ENCODE peak calls at places on chromosomes 2 and 18, in ten cellular contexts. B, U, H, F, T, D, Z, P, X and C are unnamed samples.

GRCh38 chr2:19545507-19545906 is 187.1 kb upstream of the OSR1 start:
- DNase-seq in U (no peak), X (no peak), H (no peak), F (no peak), Z (no peak), B (no peak), D (no peak), T (no peak), P (no peak), C (no peak)

GRCh38 chr2:224404766-224405165 is 2.9 kb upstream of the FAM124B start:
- DNase-seq in H (no peak), D (no peak), T (no peak), P (no peak), X (no peak), U (no peak), F (no peak), B (no peak), Z (no peak), C (no peak)

GRCh38 chr2:149399934-149400615 is 69.7 kb downstream of the LYPD6 start:
- DNase-seq in P (no peak), B (no peak), T (no peak), U (no peak), F (no peak), D (no peak), H (no peak), X (no peak), Z (no peak), C (no peak)

GRCh38 chr2:68333931-68334330 is 14.2 kb upstream of the CNRIP1 start:
- DNase-seq in H (no peak), X (no peak), B (no peak), Z (no peak), P (no peak), T (no peak), F (no peak), U (no peak), D (no peak), C (no peak)

GRCh38 chr2:28981016-28981441 is at the start of gene TOGARAM2:
- DNase-seq in B (no peak), F (no peak), X (peak; percentile 39), H (no peak), U (peak; percentile 41), T (no peak), Z (no peak), D (no peak), P (no peak), C (no peak)

GRCh38 chr2:183185534-183185933 is 61.3 kb downstream of the NUP35 start:
- DNase-seq in X (peak; percentile 43), Z (no peak), T (no peak), H (no peak), B (no peak), D (no peak), F (no peak), U (no peak), P (no peak), C (no peak)

GRCh38 chr2:46179037-46179621 is 118.1 kb upstream of the EPAS1 start:
- DNase-seq in Z (peak; percentile 93), U (peak; percentile 24), T (peak; percentile 42), D (no peak), F (peak; percentile 99), P (peak; percentile 78), H (peak; percentile 84), X (no peak), B (no peak), C (no peak)

GRCh38 chr2:150286730-150287362 is 200.6 kb downstream of the RND3 start:
- DNase-seq in B (no peak), F (no peak), D (no peak), U (no peak), T (no peak), P (no peak), Z (no peak), X (no peak), H (no peak), C (no peak)

GRCh38 chr2:55277310-55277709 is 8.3 kb upstream of the MTIF2 start:
- DNase-seq in T (no peak), H (no peak), X (no peak), P (no peak), Z (no peak), B (no peak), D (no peak), U (no peak), F (no peak), C (no peak)

GRCh38 chr2:96553176-96553956 is 16.8 kb downstream of the ARID5A start:
- DNase-seq in H (no peak), D (no peak), Z (no peak), U (no peak), F (no peak), T (no peak), P (no peak), B (no peak), X (no peak), C (no peak)

GRCh38 chr2:189379731-189380261 is 61.5 kb upstream of the WDR75 start:
- DNase-seq in U (no peak), F (peak; percentile 46), B (no peak), P (no peak), D (no peak), X (no peak), H (no peak), T (no peak), Z (no peak), C (no peak)

DNA sequence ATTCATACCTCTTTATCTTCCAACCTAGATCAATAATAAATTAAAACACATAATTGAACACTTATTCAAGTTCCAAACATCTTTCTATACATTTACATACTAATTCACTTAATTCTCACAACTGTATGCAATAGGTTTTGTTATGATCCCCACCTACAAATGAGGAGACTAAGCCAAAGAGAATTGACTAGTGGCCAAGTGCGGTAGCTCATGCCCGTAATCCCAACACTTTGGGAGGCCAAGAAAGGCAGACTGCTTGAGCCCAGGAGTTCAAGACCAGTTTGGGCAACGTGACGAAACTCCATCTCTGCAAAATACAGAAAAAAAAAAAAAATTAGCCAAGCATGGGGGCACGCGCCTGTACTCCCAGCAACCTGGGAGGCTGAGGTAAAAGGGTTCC is 36.8 kb downstream of the KCNG3 start:
- DNase-seq in P (no peak), B (no peak), X (peak; percentile 12), Z (no peak), H (no peak), F (no peak), T (no peak), U (no peak), D (no peak), C (no peak)
- TF ChIP-seq CTCF in P (no peak), B (peak; percentile 44), X (peak; percentile 36), Z (no peak), H (no peak), F (peak; percentile 19), T (no peak), U (no peak), D (peak; percentile 56), C (peak; percentile 48)

GRCh38 chr2:35731674-35732073 is 623.9 kb upstream of the CRIM1 start:
- DNase-seq in B (no peak), H (no peak), Z (no peak), X (no peak), P (no peak), U (no peak), T (no peak), D (no peak), F (no peak), C (no peak)
- TF ChIP-seq CTCF in B (no peak), H (no peak), Z (no peak), X (no peak), P (no peak), U (no peak), T (no peak), D (no peak), F (no peak), C (no peak)

GRCh38 chr2:30336978-30337841 is 105.9 kb downstream of the LBH start:
- DNase-seq in H (no peak), U (no peak), Z (no peak), P (no peak), F (no peak), B (no peak), T (no peak), D (peak; percentile 90), X (no peak), C (no peak)

GRCh38 chr2:30332791-30333453 is 101.6 kb downstream of the LBH start:
- DNase-seq in D (no peak), U (no peak), T (no peak), P (no peak), X (no peak), F (no peak), B (no peak), H (no peak), Z (no peak), C (no peak)

GRCh38 chr2:30335981-30336538 is 104.7 kb downstream of the LBH start:
- DNase-seq in F (no peak), X (no peak), D (no peak), T (no peak), U (no peak), P (no peak), H (no peak), B (no peak), Z (no peak), C (no peak)

GRCh38 chr2:30331869-30332268 is 100.5 kb downstream of the LBH start:
- DNase-seq in X (no peak), U (no peak), T (no peak), F (no peak), P (no peak), H (no peak), B (no peak), D (no peak), Z (no peak), C (no peak)

DNA sequence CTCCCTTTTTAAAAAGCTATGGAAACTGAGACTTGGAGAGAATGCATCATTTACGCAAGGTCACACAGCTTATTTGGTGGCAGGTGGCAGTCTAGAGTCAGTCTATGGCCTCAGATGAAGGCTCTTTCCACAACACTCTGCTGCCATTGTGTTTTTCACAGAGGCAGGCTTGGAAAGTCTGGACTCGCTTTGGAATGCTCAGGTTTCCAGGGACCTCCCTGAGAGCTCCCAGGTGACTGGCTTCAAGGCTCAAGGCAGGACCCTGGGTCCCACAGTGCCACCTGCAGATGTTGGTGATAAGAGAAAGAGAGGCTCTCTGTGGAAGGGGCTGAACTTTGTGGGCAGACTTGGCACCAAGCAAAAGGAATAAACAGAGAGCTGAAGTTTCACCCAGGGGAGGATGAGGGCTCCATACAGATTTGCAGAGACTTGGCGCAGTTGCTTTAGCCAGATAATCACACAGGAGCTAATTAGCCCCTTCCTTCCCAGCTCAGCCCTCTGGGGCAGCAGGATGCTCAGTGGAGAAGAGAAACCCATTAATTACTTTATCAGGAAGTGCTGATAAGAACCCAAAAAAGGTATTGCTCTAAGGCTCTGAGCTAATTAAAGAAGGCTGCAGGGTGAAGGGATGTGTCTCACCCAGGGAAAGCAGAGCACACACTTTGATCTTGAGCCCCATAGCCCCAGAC is 103.5 kb downstream of the LBH start:
- DNase-seq in X (peak; percentile 20), P (no peak), T (no peak), Z (no peak), U (no peak), F (no peak), B (no peak), D (peak; percentile 40), H (no peak), C (no peak)
- TF ChIP-seq CTCF in X (peak; percentile 22), P (no peak), T (no peak), Z (no peak), U (no peak), F (no peak), B (peak; percentile 15), D (peak; percentile 72), H (no peak), C (no peak)

DNA sequence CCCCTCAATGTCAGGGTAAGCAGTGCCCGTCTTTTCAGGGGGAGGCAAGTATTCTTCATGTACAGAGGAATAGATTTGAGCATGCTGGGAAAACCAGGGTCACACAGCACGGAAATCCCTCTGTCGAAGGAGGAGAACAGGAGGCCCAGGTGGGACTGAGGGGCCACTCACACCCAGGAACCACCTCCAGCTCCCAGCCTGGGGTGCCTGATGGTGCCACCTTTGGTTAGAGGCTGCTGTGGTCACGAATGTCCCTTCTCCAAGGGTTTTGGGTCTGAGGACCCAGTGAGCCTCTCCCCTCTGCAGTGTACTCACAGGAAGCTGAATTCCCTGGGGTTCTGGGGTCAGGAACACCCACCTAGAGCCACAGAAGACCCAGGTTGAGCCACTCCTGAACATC is 197.3 kb downstream of the ANKRD30B start:
- DNase-seq in P (no peak), H (no peak), U (no peak), D (no peak), F (no peak), Z (no peak), X (no peak), T (no peak), B (no peak), C (no peak)
- TF ChIP-seq CTCF in P (no peak), H (no peak), U (no peak), D (no peak), F (no peak), Z (no peak), X (no peak), T (no peak), B (no peak), C (no peak)